ENCODE peak calls at places on chromosomes 11 and 22, in nine cellular contexts. N, B, M, H, P, F, A, V and W are unnamed samples. For H3K9me3 and H3K4me1, the result is how much of the 10 kb centered on the place peaks cover.

GRCh38 chr11:112132737-112133136 is 31.2 kb downstream of the IL18 start:
- DNase-seq in N (no peak), B (no peak), M (no peak), H (no peak), P (no peak), F (no peak), A (no peak), V (no peak), W (no peak)

GRCh38 chr22:30947163-30947820 is 21.3 kb downstream of the MORC2 start:
- DNase-seq in N (no peak), B (no peak), M (peak), H (no peak), P (no peak), F (no peak), A (no peak), V (no peak), W (peak)

GRCh38 chr22:38098410-38099249 is 11.9 kb downstream of the BAIAP2L2 start:
- DNase-seq in N (no peak), B (no peak), M (peak), H (no peak), P (peak), F (no peak), A (no peak), V (no peak), W (peak)

GRCh38 chr11:94739331-94739730 is 28.8 kb upstream of the AMOTL1 start:
- DNase-seq in N (no peak), B (no peak), M (no peak), H (no peak), P (no peak), F (no peak), A (no peak), V (no peak), W (no peak)

GRCh38 chr11:119666463-119667131 is 62.4 kb downstream of the NECTIN1 start:
- DNase-seq in N (peak), B (peak), M (peak), H (peak), P (peak), F (peak), A (peak), V (peak), W (peak)

GRCh38 chr22:32896951-32897350 is 95.4 kb downstream of the TIMP3 start:
- DNase-seq in N (no peak), B (no peak), M (no peak), H (no peak), P (no peak), F (no peak), A (no peak), V (no peak), W (no peak)

GRCh38 chr11:66851698-66852465 is 5.0 kb upstream of the LRFN4 start:
- DNase-seq in N (peak), B (no peak), M (peak), H (no peak), P (no peak), F (no peak), A (peak), V (no peak), W (peak)

GRCh38 chr22:26289486-26290250 is 120.4 kb downstream of the SEZ6L start:
- DNase-seq in N (no peak), B (no peak), M (no peak), H (no peak), P (no peak), F (no peak), A (no peak), V (no peak), W (no peak)

GRCh38 chr11:35968386-35969088 is 24.7 kb downstream of the LDLRAD3 start:
- DNase-seq in N (no peak), B (no peak), M (no peak), H (no peak), P (peak), F (no peak), A (no peak), V (no peak), W (no peak)

GRCh38 chr22:40668611-40669390 is 10.5 kb upstream of the MCHR1 start:
- DNase-seq in N (no peak), B (no peak), M (peak), H (no peak), P (peak), F (peak), A (no peak), V (no peak), W (no peak)

GRCh38 chr22:40660725-40661124 is 18.6 kb upstream of the MCHR1 start:
- DNase-seq in N (no peak), B (no peak), M (no peak), H (no peak), P (no peak), F (no peak), A (no peak), V (no peak), W (no peak)

GRCh38 chr22:40666151-40666848 is 13.0 kb upstream of the MCHR1 start:
- DNase-seq in N (no peak), B (no peak), M (peak), H (peak), P (no peak), F (no peak), A (no peak), V (no peak), W (no peak)

GRCh38 chr22:40661661-40662060 is 17.6 kb upstream of the MCHR1 start:
- DNase-seq in N (no peak), B (no peak), M (peak), H (no peak), P (no peak), F (no peak), A (no peak), V (no peak), W (no peak)

GRCh38 chr22:40665312-40665711 is 14.0 kb upstream of the MCHR1 start:
- DNase-seq in N (peak), B (no peak), M (peak), H (peak), P (peak), F (no peak), A (no peak), V (no peak), W (peak)
- H3K27ac ChIP-seq in N (peak), B (no peak), M (peak), H (peak), P (no peak), F (no peak), A (no peak), V (peak), W (peak)

DNA sequence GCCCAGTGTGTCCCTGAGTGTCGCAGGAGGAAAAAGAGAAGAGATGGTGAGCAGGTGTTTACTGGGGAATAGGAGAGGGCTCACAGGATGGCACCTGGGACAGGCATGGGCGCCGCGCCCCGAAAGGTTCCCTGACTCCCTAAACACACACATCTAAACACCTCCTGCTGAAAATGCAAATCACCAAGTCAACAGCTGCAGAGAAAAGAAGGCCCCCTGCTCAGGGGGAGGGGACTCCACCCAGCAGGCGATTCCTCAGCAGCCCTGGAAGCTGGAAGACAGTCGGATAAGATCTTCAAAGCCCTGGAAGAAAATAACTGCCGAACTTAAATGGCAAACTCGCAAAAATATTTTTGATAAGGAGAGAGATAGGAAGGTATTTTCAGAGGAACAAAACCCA is 377.2 kb downstream of the BRD1 start:
- DNase-seq in N (no peak), B (no peak), M (no peak), H (no peak), P (no peak), F (no peak), A (no peak), V (no peak), W (peak)
- H3K9me3 ChIP-seq in N (under half), B (under half), M (under half), H (under half), P (under half), F (under half), A (under half), V (under half), W (under half)

DNA sequence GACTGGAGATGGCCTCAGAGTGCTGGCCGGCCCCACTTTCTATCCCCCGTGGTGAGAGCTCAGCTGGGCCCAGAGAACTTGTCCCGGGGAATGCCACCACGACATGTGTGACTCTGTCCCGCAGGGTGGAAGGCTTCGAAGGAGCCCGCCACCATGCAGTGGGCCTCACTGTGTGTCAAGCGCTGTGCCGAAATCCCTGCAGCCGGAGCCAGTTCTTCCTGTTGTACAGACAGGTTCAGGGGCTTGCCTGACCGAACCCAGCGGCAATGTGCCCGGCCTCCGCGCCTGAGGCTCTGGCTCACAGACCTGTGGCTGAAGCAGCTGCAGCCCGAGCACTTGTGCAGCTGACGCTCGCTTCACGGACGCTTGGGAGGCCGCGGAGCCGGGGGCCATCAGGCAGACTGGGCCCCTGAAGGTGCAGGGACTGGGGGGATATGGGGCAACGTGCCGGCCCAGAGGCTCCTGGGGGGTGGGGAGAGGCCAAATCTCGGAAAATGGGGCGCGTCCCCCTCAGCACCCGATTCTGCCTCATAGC is 650 bp downstream of the PPM1F start:
- DNase-seq in N (peak), B (no peak), M (peak), H (peak), P (peak), F (no peak), A (no peak), V (no peak), W (peak)
- H3K4me1 ChIP-seq in N (under half), B (under half), M (under half), H (under half), P (under half), F (under half), A (under half), V (under half), W (under half)

DNA sequence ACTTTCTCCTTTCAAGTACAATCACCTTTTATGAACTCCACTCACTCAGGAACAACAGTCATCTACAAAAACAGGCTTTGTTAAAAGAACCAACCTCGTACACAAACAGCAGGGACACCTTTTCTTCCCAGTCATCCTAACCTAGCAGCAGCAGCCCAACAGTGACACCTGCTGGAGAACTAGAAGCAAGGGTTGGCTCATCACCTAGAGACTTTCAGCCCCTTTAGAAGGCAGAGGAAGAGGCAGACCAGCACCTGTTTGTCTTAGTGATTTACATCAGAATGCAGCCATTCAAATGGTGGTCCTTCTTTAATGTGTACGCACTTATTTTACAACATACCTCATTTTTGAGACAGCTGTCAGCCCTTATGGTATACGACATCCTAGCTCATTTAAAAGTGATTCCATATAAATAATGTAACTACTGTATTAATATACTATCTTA is 56.0 kb downstream of the AMBRA1 start:
- DNase-seq in N (peak), B (peak), M (peak), H (peak), P (peak), F (peak), A (no peak), V (peak), W (no peak)
- H3K27ac ChIP-seq in N (no peak), B (no peak), M (no peak), H (no peak), P (no peak), F (peak), A (no peak), V (no peak), W (no peak)

GRCh38 chr22:48261048-48261621 is 1498.7 kb downstream of the TBC1D22A start:
- DNase-seq in N (no peak), B (no peak), M (no peak), H (no peak), P (no peak), F (no peak), A (no peak), V (no peak), W (no peak)
- H3K9me3 ChIP-seq in N (under half), B (under half), M (under half), H (under half), P (under half), F (under half), A (under half), V (under half), W (under half)

GRCh38 chr11:134032031-134032430 is 36.8 kb upstream of the JAM3 start:
- DNase-seq in N (no peak), B (no peak), M (no peak), H (no peak), P (no peak), F (no peak), A (no peak), V (no peak), W (no peak)

GRCh38 chr11:134032501-134033091 is 36.3 kb upstream of the JAM3 start:
- DNase-seq in N (no peak), B (no peak), M (peak), H (no peak), P (no peak), F (no peak), A (peak), V (no peak), W (no peak)

GRCh38 chr11:134033276-134033675 is 35.6 kb upstream of the JAM3 start:
- DNase-seq in N (no peak), B (no peak), M (no peak), H (no peak), P (no peak), F (no peak), A (no peak), V (no peak), W (no peak)

GRCh38 chr11:134034496-134035381 is 34.1 kb upstream of the JAM3 start:
- DNase-seq in N (no peak), B (no peak), M (peak), H (no peak), P (no peak), F (no peak), A (no peak), V (no peak), W (no peak)

DNA sequence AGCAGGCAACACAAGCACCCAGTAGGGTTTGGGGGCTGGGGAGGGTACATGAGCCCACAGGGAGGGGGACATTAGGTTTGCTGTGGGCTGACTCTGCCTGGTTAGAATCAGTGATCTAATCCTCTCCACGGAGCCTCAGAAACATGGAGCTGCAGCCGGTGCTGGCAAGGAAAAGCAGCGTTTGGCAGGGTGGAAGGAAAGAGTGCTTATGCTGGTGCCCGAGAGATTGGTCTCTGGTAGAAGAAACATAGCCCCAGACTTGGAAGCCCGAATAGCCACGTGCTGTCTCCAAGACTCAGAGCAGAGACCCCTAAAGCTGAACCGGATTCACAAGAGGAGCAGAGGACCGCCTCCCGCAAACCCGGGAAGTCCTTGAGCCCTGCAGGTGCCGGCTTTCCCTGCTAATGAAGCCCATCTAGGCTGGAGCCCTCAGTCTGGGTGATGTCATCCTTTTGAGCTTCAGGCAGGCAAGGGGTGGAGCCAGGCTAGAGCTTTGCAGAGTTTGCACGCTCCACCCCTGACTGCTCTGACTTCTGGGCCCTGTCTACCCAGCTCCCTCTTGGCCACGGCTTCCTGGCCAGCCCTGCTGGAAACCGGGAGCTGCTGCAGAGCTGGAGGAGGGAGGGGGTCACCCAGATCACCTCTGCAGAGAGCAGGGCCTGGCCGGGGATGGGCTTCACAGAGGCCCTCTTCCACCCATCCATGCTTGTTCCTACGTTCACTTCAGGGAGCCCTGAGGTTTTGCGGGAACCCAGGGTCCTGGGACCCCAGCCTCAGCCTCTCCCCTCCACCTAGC is 35.0 kb upstream of the JAM3 start:
- DNase-seq in N (peak), B (peak), M (peak), H (peak), P (peak), F (peak), A (peak), V (no peak), W (peak)
- H3K4me1 ChIP-seq in N (under half), B (half or more), M (under half), H (under half), P (under half), F (under half), A (under half), V (under half), W (under half)

DNA sequence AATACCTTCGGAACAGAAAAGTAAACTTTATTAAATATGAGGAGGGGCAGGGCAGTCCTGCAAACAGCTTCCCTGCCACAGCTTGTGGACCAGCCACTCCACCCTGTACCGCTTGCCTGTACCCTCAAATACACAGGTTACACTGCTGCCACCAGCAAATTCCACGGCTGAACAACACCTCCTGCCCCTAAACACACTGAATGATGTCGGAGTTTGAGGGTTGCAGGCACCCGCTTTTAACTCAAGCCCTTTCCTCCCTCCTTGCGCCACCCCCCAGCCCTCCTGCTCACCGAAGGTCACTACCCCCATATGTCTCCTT is 4.0 kb downstream of the VSIG2 start:
- DNase-seq in N (no peak), B (no peak), M (no peak), H (no peak), P (no peak), F (no peak), A (no peak), V (no peak), W (no peak)
- H3K27ac ChIP-seq in N (no peak), B (no peak), M (no peak), H (no peak), P (no peak), F (no peak), A (peak), V (no peak), W (no peak)